ENCODE peak calls at places on chromosome 20, in four cellular contexts. B, D, L and S are unnamed samples.

GRCh38 chr20:21527908-21528307 is 14.0 kb upstream of the NKX2-2 start:
- DNase-seq in L (no peak), D (peak), B (no peak), S (no peak)

GRCh38 chr20:5548112-5548511 is 202.1 kb upstream of the SHLD1 start:
- DNase-seq in D (no peak), B (no peak), L (no peak), S (no peak)

GRCh38 chr20:49478266-49478665 is 4.2 kb downstream of the KCNB1 start:
- DNase-seq in L (peak), B (no peak), D (no peak), S (no peak)

GRCh38 chr20:23425129-23425528 is 3.8 kb upstream of the NAPB start:
- DNase-seq in D (no peak), L (no peak), B (no peak), S (peak)

GRCh38 chr20:52744441-52744840 is 227.7 kb upstream of the TSHZ2 start:
- DNase-seq in B (no peak), L (no peak), D (no peak), S (no peak)

GRCh38 chr20:8408587-8409307 is 276.7 kb downstream of the PLCB1 start:
- DNase-seq in L (no peak), B (no peak), D (no peak), S (no peak)

GRCh38 chr20:23326774-23327173 is 23.8 kb upstream of the NXT1 start:
- DNase-seq in B (no peak), L (no peak), D (no peak), S (no peak)

GRCh38 chr20:46028772-46029371 is at the start of gene SLC12A5:
- DNase-seq in B (no peak), L (no peak), D (no peak), S (no peak)

GRCh38 chr20:42082611-42083010 is 464.4 kb upstream of the CHD6 start:
- DNase-seq in B (no peak), L (no peak), D (no peak), S (no peak)